ENCODE peak calls at places on chromosome 2, in nine cellular contexts. U is GM23248, M is A549, B is lower lobe of right lung, Z is right cardiac atrium, D is cardiac muscle cell, Y is aorta, G is hepatocyte, X is IMR-90. H is an unnamed sample. For H3K9me3 and H3K4me1, the result is how much of the 10 kb centered on the place peaks cover.

GRCh38 chr2:187453078-187453641 is 5.1 kb upstream of the CALCRL start:
- DNase-seq in U (peak), D (peak), Y (no peak), G (peak), X (peak), B (no peak), Z (no peak), M (peak), H (peak)

GRCh38 chr2:107322406-107322805 is 436.4 kb upstream of the ST6GAL2 start:
- DNase-seq in Y (no peak), M (no peak), X (no peak), Z (no peak), B (no peak), U (no peak), G (no peak), D (no peak), H (no peak)

GRCh38 chr2:239204876-239205468 is 195.8 kb downstream of the HDAC4 start:
- DNase-seq in M (no peak), G (no peak), U (no peak), Y (no peak), B (no peak), X (no peak), D (no peak), Z (no peak), H (no peak)

GRCh38 chr2:75090770-75091515 is 108.4 kb downstream of the TACR1 start:
- DNase-seq in Z (no peak), B (no peak), Y (no peak), X (no peak), G (no peak), U (no peak), D (no peak), M (no peak), H (no peak)

GRCh38 chr2:232235716-232236115 is 142.8 kb upstream of the ALPP start:
- DNase-seq in Z (no peak), B (no peak), X (peak), Y (no peak), D (peak), G (no peak), M (no peak), U (no peak), H (no peak)

GRCh38 chr2:96642564-96643350 is at the start of gene FER1L5:
- DNase-seq in Z (peak), D (peak), B (no peak), M (no peak), Y (no peak), U (peak), X (peak), G (peak), H (no peak)

GRCh38 chr2:20222769-20223344 is 2.1 kb downstream of the SDC1 start:
- DNase-seq in G (no peak), U (no peak), Z (no peak), X (no peak), Y (peak), B (peak), M (no peak), D (no peak), H (no peak)

GRCh38 chr2:58594175-58594574 is 353.1 kb upstream of the FANCL start:
- DNase-seq in B (no peak), Z (no peak), Y (no peak), M (peak), G (no peak), X (no peak), D (no peak), U (peak), H (peak)

GRCh38 chr2:112708968-112709367 is 11.9 kb upstream of the NT5DC4 start:
- DNase-seq in Y (peak), D (peak), M (no peak), X (no peak), B (no peak), G (no peak), U (no peak), Z (no peak), H (no peak)

GRCh38 chr2:169640104-169640503 is 54.1 kb downstream of the CFAP210 start:
- DNase-seq in D (no peak), Z (no peak), M (no peak), G (no peak), B (no peak), U (no peak), X (no peak), Y (no peak), H (no peak)

GRCh38 chr2:63819256-63819655 is 22.4 kb upstream of the UGP2 start:
- DNase-seq in B (no peak), U (no peak), Y (no peak), D (no peak), G (no peak), Z (no peak), M (no peak), X (no peak), H (no peak)

GRCh38 chr2:1730047-1730937 is 14.0 kb downstream of the PXDN start:
- DNase-seq in G (peak), M (no peak), D (no peak), B (peak), X (peak), Z (peak), Y (peak), U (peak), H (no peak)

GRCh38 chr2:201908901-201909300 is 102.6 kb downstream of the CDK15 start:
- DNase-seq in X (peak), G (no peak), U (peak), B (no peak), D (no peak), Z (no peak), Y (no peak), M (no peak), H (no peak)

GRCh38 chr2:201911372-201911771 is 105.0 kb downstream of the CDK15 start:
- DNase-seq in M (no peak), Z (no peak), G (no peak), Y (no peak), U (no peak), D (no peak), X (no peak), B (no peak), H (no peak)

GRCh38 chr2:201909348-201909747 is 103.0 kb downstream of the CDK15 start:
- DNase-seq in D (no peak), Y (no peak), B (no peak), X (peak), M (peak), Z (no peak), G (no peak), U (peak), H (no peak)

GRCh38 chr2:201907128-201907886 is 101.0 kb downstream of the CDK15 start:
- DNase-seq in M (no peak), G (no peak), Z (peak), U (no peak), B (no peak), X (peak), D (peak), Y (no peak), H (no peak)

GRCh38 chr2:201909961-201910361 is 103.6 kb downstream of the CDK15 start:
- DNase-seq in M (no peak), Y (no peak), X (peak), Z (no peak), G (peak), U (peak), D (no peak), B (no peak), H (no peak)
- H3K4me3 ChIP-seq in M (no peak), Y (no peak), X (peak), Z (no peak), G (no peak), U (peak), D (no peak), B (no peak), H (no peak)

GRCh38 chr2:201172279-201172678 is 10.7 kb upstream of the CASP10 start:
- DNase-seq in B (no peak), Z (no peak), X (no peak), D (no peak), U (no peak), Y (no peak), M (no peak), G (no peak), H (no peak)

GRCh38 chr2:201171259-201171814 is 11.6 kb upstream of the CASP10 start:
- DNase-seq in G (no peak), U (no peak), Z (no peak), X (no peak), Y (no peak), B (no peak), M (no peak), D (no peak), H (no peak)

DNA sequence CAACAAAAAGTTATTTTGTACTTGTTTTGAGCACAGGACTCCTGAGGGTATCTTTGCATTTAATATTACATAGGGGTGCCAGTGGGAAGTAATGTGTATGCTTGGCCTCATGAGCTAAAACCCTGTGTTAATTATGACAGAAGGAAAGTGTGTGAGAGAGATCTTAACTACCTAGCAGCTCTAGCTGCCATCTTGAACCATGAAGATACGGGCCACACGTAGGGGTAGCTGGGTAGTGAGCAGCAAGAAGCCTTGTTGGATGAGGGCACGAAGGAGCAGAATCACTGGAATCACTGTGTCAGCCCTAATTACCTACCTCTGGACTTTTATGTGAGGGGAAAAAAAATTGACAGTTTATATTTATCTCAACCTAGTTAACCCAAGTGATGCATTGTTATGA is 15.4 kb upstream of the CASP10 start:
- DNase-seq in B (no peak), D (no peak), X (no peak), M (no peak), G (no peak), U (no peak), Z (no peak), Y (no peak), H (no peak)
- H3K9me3 ChIP-seq in B (under half), D (under half), X (under half), M (under half), G (under half), U (under half), Z (under half), Y (under half), H (under half)

GRCh38 chr2:43073373-43073772 is 153.0 kb downstream of the ZFP36L2 start:
- DNase-seq in B (no peak), M (no peak), U (peak), X (peak), Y (peak), G (peak), D (peak), Z (peak), H (peak)
- H3K4me1 ChIP-seq in B (half or more), M (half or more), U (half or more), X (under half), Y (under half), G (under half), D (under half), Z (under half), H (under half)

GRCh38 chr2:134398300-134398699 is 144.4 kb downstream of the MGAT5 start:
- DNase-seq in U (peak), X (peak), G (no peak), D (no peak), B (no peak), Z (no peak), M (no peak), Y (no peak), H (no peak)

GRCh38 chr2:134397146-134397896 is 143.4 kb downstream of the MGAT5 start:
- DNase-seq in M (no peak), D (no peak), X (no peak), Y (no peak), B (no peak), U (no peak), G (no peak), Z (no peak), H (no peak)

GRCh38 chr2:134401081-134401497 is 147.2 kb downstream of the MGAT5 start:
- DNase-seq in B (no peak), Y (peak), U (peak), X (peak), Z (peak), G (no peak), D (no peak), M (no peak), H (no peak)

GRCh38 chr2:134396493-134396892 is 142.6 kb downstream of the MGAT5 start:
- DNase-seq in Y (no peak), B (no peak), G (peak), M (no peak), D (no peak), X (no peak), U (no peak), Z (peak), H (no peak)

DNA sequence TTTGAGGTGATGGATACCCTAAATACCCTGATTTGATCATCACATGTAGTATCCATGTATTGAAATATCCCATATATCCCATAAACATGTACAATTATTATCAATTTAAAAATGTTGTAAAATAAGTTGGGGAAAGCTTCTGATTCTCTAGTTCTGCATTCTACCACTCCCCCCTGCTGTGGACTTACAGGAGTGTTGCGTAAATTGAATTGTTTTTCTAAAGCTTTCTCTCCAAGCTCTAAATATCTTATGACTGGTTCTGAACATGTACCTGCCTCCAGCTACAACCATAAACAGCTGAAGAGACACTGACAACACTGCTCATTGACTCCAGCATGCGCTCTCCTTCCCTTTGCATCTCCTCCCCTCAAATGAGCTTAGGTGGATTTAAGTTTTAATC is 145.2 kb downstream of the MGAT5 start:
- DNase-seq in B (no peak), X (no peak), Y (no peak), Z (no peak), G (no peak), M (no peak), U (peak), D (no peak), H (no peak)
- H3K4me3 ChIP-seq in B (no peak), X (no peak), Y (no peak), Z (no peak), G (no peak), M (no peak), U (no peak), D (no peak), H (no peak)

GRCh38 chr2:119794237-119794636 is 34.5 kb downstream of the PTPN4 start:
- DNase-seq in Z (peak), U (no peak), B (no peak), D (no peak), Y (no peak), G (no peak), X (no peak), M (no peak), H (no peak)
- H3K9me3 ChIP-seq in Z (under half), U (under half), B (under half), D (under half), Y (under half), G (under half), X (under half), M (under half), H (under half)

GRCh38 chr2:102060047-102060446 is 68.3 kb downstream of the IL1R2 start:
- DNase-seq in D (no peak), U (no peak), Y (no peak), M (no peak), G (no peak), X (no peak), B (no peak), Z (no peak), H (no peak)
- H3K4me1 ChIP-seq in D (under half), U (half or more), Y (under half), M (under half), G (under half), X (under half), B (half or more), Z (under half), H (under half)

GRCh38 chr2:15713475-15713874 is 121.8 kb downstream of the DDX1 start:
- DNase-seq in G (no peak), X (no peak), Y (no peak), Z (no peak), D (no peak), B (no peak), M (no peak), U (no peak), H (no peak)
- H3K4me3 ChIP-seq in G (no peak), X (no peak), Y (no peak), Z (no peak), D (no peak), B (no peak), M (no peak), U (no peak), H (no peak)

DNA sequence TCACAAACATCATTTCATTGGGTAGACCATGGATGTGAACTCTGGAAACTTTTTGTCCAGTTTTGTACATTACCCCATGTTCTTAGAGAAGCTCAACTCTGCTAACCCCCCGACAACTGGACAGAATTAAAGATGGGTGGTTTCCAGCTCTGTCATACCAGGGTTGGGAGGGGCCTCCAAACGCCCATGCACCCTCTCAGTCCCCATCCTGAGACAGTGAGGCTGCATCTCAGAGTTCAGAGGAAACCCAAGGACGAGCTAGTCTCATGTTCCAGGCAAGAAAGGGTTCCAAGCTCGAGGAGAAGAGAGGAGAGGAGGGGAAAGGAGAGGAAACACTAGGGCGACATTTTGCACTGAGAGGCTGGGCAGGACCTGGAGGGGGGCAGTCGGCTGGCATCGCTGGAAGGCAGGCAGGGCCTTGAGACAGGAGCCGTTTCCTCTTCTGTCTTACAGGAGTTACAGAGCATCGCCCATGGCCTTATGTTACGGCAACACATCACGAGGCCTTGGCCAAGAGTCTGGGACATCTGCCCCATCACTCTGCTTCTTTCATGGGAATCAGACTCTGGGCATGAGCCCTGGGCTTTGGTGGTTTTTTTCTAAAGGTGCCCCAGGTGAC is 16.4 kb downstream of the MAL start:
- DNase-seq in Y (no peak), D (no peak), B (no peak), M (no peak), X (no peak), G (no peak), U (no peak), Z (no peak), H (no peak)
- H3K9me3 ChIP-seq in Y (under half), D (under half), B (under half), M (under half), X (under half), G (under half), U (under half), Z (under half), H (under half)

GRCh38 chr2:66507673-66508127 is 72.8 kb downstream of the MEIS1 start:
- DNase-seq in X (no peak), U (no peak), M (no peak), Z (no peak), Y (no peak), G (no peak), D (peak), B (no peak), H (peak)
- H3K4me1 ChIP-seq in X (under half), U (under half), M (under half), Z (under half), Y (under half), G (under half), D (half or more), B (under half), H (under half)